ENCODE peak calls at places on chromosomes 11 and 22, in eight cellular contexts. G is sigmoid colon, B is H1, E is stomach, Z is prostate gland, Y is suprapubic skin, V is transverse colon, D is endothelial cell of umbilical vein. M is an unnamed sample.

GRCh38 chr11:104078250-104078649 is 41.8 kb downstream of the DDI1 start:
- DNase-seq in G (no peak), B (no peak), E (no peak), Z (no peak), Y (no peak), V (no peak), D (no peak), M (no peak)

GRCh38 chr11:70755410-70756158 is 357.3 kb downstream of the CTTN start:
- DNase-seq in G (peak; percentile 82), B (peak; percentile 56), E (peak; percentile 85), Z (peak; percentile 73), Y (no peak), V (peak; percentile 77), D (peak; percentile 37), M (peak; percentile 90)

GRCh38 chr11:77130763-77131513 is 2.9 kb downstream of the MYO7A start:
- DNase-seq in G (no peak), B (no peak), E (peak; percentile 60), Z (no peak), Y (no peak), V (no peak), D (no peak), M (no peak)

GRCh38 chr22:29840498-29840897 is 2.4 kb upstream of the ASCC2 start:
- DNase-seq in G (no peak), B (no peak), E (no peak), Z (no peak), Y (no peak), V (no peak), D (no peak), M (no peak)

GRCh38 chr22:21726650-21727049 is 8.9 kb downstream of the YPEL1 start:
- DNase-seq in G (no peak), B (peak; percentile 36), E (no peak), Z (no peak), Y (no peak), V (peak; percentile 17), D (no peak), M (no peak)

GRCh38 chr11:79762271-79762935 is 321.6 kb upstream of the TENM4 start:
- DNase-seq in G (no peak), B (no peak), E (no peak), Z (no peak), Y (no peak), V (no peak), D (no peak), M (no peak)

GRCh38 chr22:47101321-47101885 is 339.0 kb downstream of the TBC1D22A start:
- DNase-seq in G (no peak), B (no peak), E (peak; percentile 21), Z (no peak), Y (peak; percentile 67), V (no peak), D (no peak), M (no peak)

GRCh38 chr11:94593030-94593429 is 25.9 kb downstream of the PIWIL4 start:
- DNase-seq in G (no peak), B (no peak), E (no peak), Z (no peak), Y (no peak), V (no peak), D (no peak), M (no peak)

GRCh38 chr22:45648320-45649070 is 23.1 kb upstream of the ATXN10 start:
- DNase-seq in G (no peak), B (no peak), E (no peak), Z (no peak), Y (no peak), V (no peak), D (no peak), M (peak; percentile 67)

GRCh38 chr22:45647532-45648225 is 24.0 kb upstream of the ATXN10 start:
- DNase-seq in G (no peak), B (no peak), E (no peak), Z (no peak), Y (no peak), V (no peak), D (no peak), M (no peak)

GRCh38 chr22:45644714-45645113 is 26.9 kb upstream of the ATXN10 start:
- DNase-seq in G (no peak), B (no peak), E (no peak), Z (no peak), Y (no peak), V (no peak), D (no peak), M (no peak)

GRCh38 chr22:45645150-45645525 is 26.5 kb upstream of the ATXN10 start:
- DNase-seq in G (no peak), B (no peak), E (no peak), Z (no peak), Y (no peak), V (no peak), D (no peak), M (no peak)

DNA sequence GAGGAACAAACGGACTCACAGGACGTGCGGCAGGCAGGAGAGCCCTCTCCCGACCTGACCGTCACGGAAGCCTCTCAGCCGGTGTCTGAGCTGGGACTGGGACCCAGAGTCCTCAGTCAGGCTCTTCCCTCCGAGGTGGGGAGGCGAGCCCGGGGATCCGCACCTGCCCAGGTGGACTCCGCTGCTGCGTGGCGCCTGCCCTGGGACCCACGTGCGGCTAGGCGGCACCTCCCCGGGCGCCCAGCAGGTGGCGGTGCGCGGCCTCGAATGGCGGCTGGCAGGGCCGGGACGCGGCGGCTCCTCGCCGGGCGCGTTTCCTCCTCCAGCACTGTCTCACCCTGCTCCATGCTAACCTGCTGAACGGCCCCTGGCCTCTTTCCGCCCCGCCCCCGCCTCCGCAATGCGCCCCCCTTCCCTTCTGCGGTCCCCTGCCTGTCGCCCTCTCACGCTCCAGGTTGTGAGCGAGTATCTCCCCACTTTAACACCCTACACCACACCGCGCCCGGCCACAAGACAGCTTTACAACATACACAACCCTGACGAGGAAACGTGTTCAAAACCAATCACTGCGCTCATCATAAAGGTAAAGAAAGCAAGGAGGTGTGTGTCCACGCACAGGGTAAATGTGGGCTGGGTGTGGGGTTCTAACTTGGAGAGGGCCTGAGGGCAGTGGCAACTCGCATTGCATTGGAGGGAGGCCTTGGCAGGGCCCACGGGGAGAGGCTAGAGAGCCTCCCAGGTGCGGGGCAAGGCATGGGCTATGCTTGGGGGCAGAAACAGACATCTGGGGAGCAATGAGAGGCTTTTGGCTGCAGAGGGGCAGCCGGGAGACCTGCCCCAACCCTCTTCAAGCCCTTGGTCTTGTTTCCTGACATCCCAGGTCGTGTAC is 25.9 kb upstream of the ATXN10 start:
- DNase-seq in G (peak; percentile 85), B (no peak), E (peak; percentile 82), Z (peak; percentile 69), Y (no peak), V (peak; percentile 81), D (peak; percentile 34), M (peak; percentile 93)
- TF ChIP-seq CTCF in G (peak; percentile 97), B (peak; percentile 89), E (peak; percentile 96), Z (peak; percentile 95), Y (peak; percentile 96), V (peak; percentile 84), D (peak; percentile 84), M (peak; percentile 96)

GRCh38 chr22:49790912-49791311 is 36.8 kb downstream of the BRD1 start:
- DNase-seq in G (no peak), B (no peak), E (no peak), Z (no peak), Y (no peak), V (no peak), D (no peak), M (no peak)

GRCh38 chr22:49787861-49788260 is 39.8 kb downstream of the BRD1 start:
- DNase-seq in G (no peak), B (no peak), E (no peak), Z (no peak), Y (no peak), V (no peak), D (no peak), M (no peak)

GRCh38 chr22:49791682-49792081 is 36.0 kb downstream of the BRD1 start:
- DNase-seq in G (no peak), B (no peak), E (no peak), Z (no peak), Y (no peak), V (no peak), D (no peak), M (no peak)

GRCh38 chr22:49788492-49788891 is 39.2 kb downstream of the BRD1 start:
- DNase-seq in G (peak; percentile 85), B (no peak), E (peak; percentile 44), Z (peak; percentile 46), Y (peak; percentile 87), V (peak; percentile 56), D (peak; percentile 49), M (peak; percentile 85)

GRCh38 chr22:49789289-49790141 is 38.2 kb downstream of the BRD1 start:
- DNase-seq in G (no peak), B (no peak), E (no peak), Z (no peak), Y (peak; percentile 81), V (peak; percentile 31), D (no peak), M (peak; percentile 83)
- TF ChIP-seq POLR2A in G (no peak), B (no peak), E (no peak), Z (no peak), Y (no peak), V (no peak), D (no peak), M (no peak)

DNA sequence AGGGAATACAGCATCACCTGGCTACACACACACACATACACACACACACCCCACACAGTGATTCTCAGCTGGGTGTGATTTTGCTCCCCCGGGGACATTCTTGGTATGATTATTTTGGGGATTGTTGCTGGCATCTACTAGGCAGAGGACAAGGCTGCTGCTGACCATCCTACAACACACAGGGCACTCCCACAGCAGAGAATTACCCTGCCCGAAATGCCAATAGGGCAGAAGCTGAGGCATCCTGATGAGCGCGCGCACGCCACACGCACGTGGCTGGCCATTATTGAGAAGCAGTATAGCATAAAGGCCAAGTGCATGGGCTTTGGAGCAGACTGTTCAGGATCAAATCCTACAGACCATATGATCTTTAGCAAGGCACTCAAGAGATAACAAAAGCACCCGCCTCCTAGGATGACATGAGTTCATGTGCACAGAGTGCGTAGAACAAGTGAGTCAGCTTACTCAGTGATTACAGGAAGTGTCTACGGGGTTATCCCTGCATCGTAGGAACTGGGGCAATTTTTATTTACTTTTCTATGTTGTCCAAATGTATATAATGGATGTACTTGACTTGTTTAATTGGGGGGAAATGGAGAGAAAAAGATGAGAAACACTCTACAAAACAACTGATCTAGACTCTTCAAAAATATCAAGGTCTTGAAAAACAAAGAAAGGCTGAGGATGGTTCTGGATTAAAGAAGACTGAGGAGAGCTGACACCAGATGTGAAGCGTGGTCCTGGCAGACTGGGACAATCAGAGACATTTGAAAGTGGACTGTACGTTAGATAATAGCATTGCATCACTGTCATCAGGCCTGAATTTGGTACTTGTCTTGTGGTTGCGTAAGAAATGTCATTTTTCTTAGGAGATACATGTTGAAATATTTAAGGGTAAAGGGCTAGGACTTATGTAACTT is 7.2 kb upstream of the EHD1 start:
- DNase-seq in G (no peak), B (no peak), E (no peak), Z (no peak), Y (no peak), V (no peak), D (peak; percentile 46), M (peak; percentile 73)
- TF ChIP-seq POLR2AphosphoS5 in G (no peak), B (no peak), E (no peak), Z (no peak), Y (no peak), V (no peak), D (no peak), M (no peak)

DNA sequence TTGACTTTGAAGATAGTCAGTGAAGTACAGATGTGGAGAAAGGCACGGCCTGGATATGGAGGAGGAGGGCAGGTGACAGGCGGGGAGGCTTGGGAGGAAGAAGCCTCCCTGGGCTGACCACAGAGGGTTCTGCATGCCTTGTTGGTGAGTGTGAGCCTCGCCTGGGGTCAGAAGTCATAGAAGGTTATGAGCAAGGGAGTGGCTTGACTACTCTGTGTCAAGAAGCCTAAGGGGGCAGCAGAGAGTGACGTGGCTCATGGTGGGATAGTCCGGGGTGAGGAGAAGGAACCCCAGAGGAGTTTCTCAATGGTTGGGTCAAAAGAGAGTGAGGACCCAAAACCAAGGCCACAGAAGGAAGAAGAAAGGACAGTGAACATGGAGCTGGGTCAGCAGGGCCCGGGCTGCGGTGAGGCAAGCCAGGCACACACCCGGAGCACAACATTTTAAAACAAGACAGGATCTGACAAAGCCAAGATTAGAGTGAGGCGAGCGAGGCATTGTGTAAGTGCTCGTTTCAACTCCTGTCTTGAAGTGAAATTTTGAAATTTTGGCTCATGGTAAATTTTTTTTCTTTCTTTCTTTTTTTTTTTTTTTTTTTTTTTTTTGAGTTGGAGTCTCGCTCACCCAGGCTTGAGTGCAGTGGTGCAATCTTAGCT is 31.9 kb downstream of the PDGFB start:
- DNase-seq in G (peak; percentile 40), B (no peak), E (no peak), Z (no peak), Y (peak; percentile 71), V (no peak), D (no peak), M (peak; percentile 44)
- TF ChIP-seq CTCF in G (no peak), B (peak; percentile 30), E (no peak), Z (no peak), Y (no peak), V (no peak), D (no peak), M (no peak)

M was measured in spleen.